ENCODE peak calls at places on chromosomes 12 and 14, in ten cellular contexts. One of them, this sample, is unnamed.
A peak's percentile ranks its signal among the peaks of the same experiment; 100 is the strongest.

GRCh38 chr12:1346126-1346525 is 248.3 kb downstream of the FBXL14 start:
- DNase-seq in memory B cell: no peak
- DNase-seq in NCI-H146: no peak
- DNase-seq in mesendoderm: no peak
- DNase-seq in activated CD4-positive, CD25-positive, alpha-beta regulatory T cell treated with anti-CD3 and anti-CD28 coated beads, Interleukin-2, amount 50 U/mL, for 16 hours: no peak
- DNase-seq in smooth muscle cell of the brain vasculature: no peak
- DNase-seq in sciatic nerve: no peak
- DNase-seq in lung: no peak
- DNase-seq in activated B cell treated with CpG ODN at 0.5 μM for 24 hours: no peak
- DNase-seq in ovary: no peak
- DNase-seq in this sample: no peak

GRCh38 chr14:100080206-100080605 is 15.0 kb downstream of the EVL start:
- DNase-seq in memory B cell: no peak
- DNase-seq in NCI-H146: no peak
- DNase-seq in mesendoderm: no peak
- DNase-seq in activated CD4-positive, CD25-positive, alpha-beta regulatory T cell treated with anti-CD3 and anti-CD28 coated beads, Interleukin-2, amount 50 U/mL, for 16 hours: no peak
- DNase-seq in smooth muscle cell of the brain vasculature: no peak
- DNase-seq in sciatic nerve: no peak
- DNase-seq in lung: no peak
- DNase-seq in activated B cell treated with CpG ODN at 0.5 μM for 24 hours: no peak
- DNase-seq in ovary: no peak
- DNase-seq in this sample: no peak

GRCh38 chr14:23057757-23058653 is 685 bp upstream of the CDH24 start:
- DNase-seq in memory B cell: peak; percentile 90
- DNase-seq in NCI-H146: no peak
- DNase-seq in mesendoderm: peak; percentile 95
- DNase-seq in activated CD4-positive, CD25-positive, alpha-beta regulatory T cell treated with anti-CD3 and anti-CD28 coated beads, Interleukin-2, amount 50 U/mL, for 16 hours: peak; percentile 69
- DNase-seq in smooth muscle cell of the brain vasculature: peak; percentile 63
- DNase-seq in sciatic nerve: peak; percentile 94
- DNase-seq in lung: peak; percentile 88
- DNase-seq in activated B cell treated with CpG ODN at 0.5 μM for 24 hours: peak; percentile 80
- DNase-seq in ovary: peak; percentile 92
- DNase-seq in this sample: peak; percentile 92

GRCh38 chr12:92141585-92142244 is 3.9 kb downstream of the BTG1 start:
- DNase-seq in memory B cell: no peak
- DNase-seq in NCI-H146: no peak
- DNase-seq in mesendoderm: no peak
- DNase-seq in activated CD4-positive, CD25-positive, alpha-beta regulatory T cell treated with anti-CD3 and anti-CD28 coated beads, Interleukin-2, amount 50 U/mL, for 16 hours: peak; percentile 18
- DNase-seq in smooth muscle cell of the brain vasculature: no peak
- DNase-seq in sciatic nerve: no peak
- DNase-seq in lung: no peak
- DNase-seq in activated B cell treated with CpG ODN at 0.5 μM for 24 hours: no peak
- DNase-seq in ovary: no peak
- DNase-seq in this sample: no peak

GRCh38 chr14:54440037-54440436 is 1.1 kb downstream of the CNIH1 start:
- DNase-seq in memory B cell: no peak
- DNase-seq in NCI-H146: no peak
- DNase-seq in mesendoderm: peak; percentile 19
- DNase-seq in activated CD4-positive, CD25-positive, alpha-beta regulatory T cell treated with anti-CD3 and anti-CD28 coated beads, Interleukin-2, amount 50 U/mL, for 16 hours: no peak
- DNase-seq in smooth muscle cell of the brain vasculature: no peak
- DNase-seq in sciatic nerve: no peak
- DNase-seq in lung: no peak
- DNase-seq in activated B cell treated with CpG ODN at 0.5 μM for 24 hours: no peak
- DNase-seq in ovary: no peak
- DNase-seq in this sample: no peak

GRCh38 chr14:37623552-37623951 is 28.1 kb downstream of the TTC6 start:
- DNase-seq in memory B cell: no peak
- DNase-seq in NCI-H146: no peak
- DNase-seq in mesendoderm: no peak
- DNase-seq in activated CD4-positive, CD25-positive, alpha-beta regulatory T cell treated with anti-CD3 and anti-CD28 coated beads, Interleukin-2, amount 50 U/mL, for 16 hours: no peak
- DNase-seq in smooth muscle cell of the brain vasculature: peak; percentile 57
- DNase-seq in sciatic nerve: no peak
- DNase-seq in lung: no peak
- DNase-seq in activated B cell treated with CpG ODN at 0.5 μM for 24 hours: no peak
- DNase-seq in ovary: no peak
- DNase-seq in this sample: no peak

GRCh38 chr14:100783630-100784321 is 42.1 kb upstream of the MEG3 start:
- DNase-seq in memory B cell: no peak
- DNase-seq in NCI-H146: peak; percentile 97
- DNase-seq in mesendoderm: no peak
- DNase-seq in activated CD4-positive, CD25-positive, alpha-beta regulatory T cell treated with anti-CD3 and anti-CD28 coated beads, Interleukin-2, amount 50 U/mL, for 16 hours: no peak
- DNase-seq in smooth muscle cell of the brain vasculature: no peak
- DNase-seq in sciatic nerve: peak; percentile 51
- DNase-seq in lung: no peak
- DNase-seq in activated B cell treated with CpG ODN at 0.5 μM for 24 hours: no peak
- DNase-seq in ovary: peak; percentile 24
- DNase-seq in this sample: peak; percentile 64

GRCh38 chr12:69475237-69475984 is 5.2 kb downstream of the FRS2 start:
- DNase-seq in memory B cell: no peak
- DNase-seq in NCI-H146: no peak
- DNase-seq in mesendoderm: no peak
- DNase-seq in activated CD4-positive, CD25-positive, alpha-beta regulatory T cell treated with anti-CD3 and anti-CD28 coated beads, Interleukin-2, amount 50 U/mL, for 16 hours: no peak
- DNase-seq in smooth muscle cell of the brain vasculature: no peak
- DNase-seq in sciatic nerve: no peak
- DNase-seq in lung: no peak
- DNase-seq in activated B cell treated with CpG ODN at 0.5 μM for 24 hours: no peak
- DNase-seq in ovary: no peak
- DNase-seq in this sample: peak; percentile 43

GRCh38 chr14:51394391-51394790 is 154.3 kb downstream of the TMX1 start:
- DNase-seq in memory B cell: no peak
- DNase-seq in NCI-H146: no peak
- DNase-seq in mesendoderm: no peak
- DNase-seq in activated CD4-positive, CD25-positive, alpha-beta regulatory T cell treated with anti-CD3 and anti-CD28 coated beads, Interleukin-2, amount 50 U/mL, for 16 hours: no peak
- DNase-seq in smooth muscle cell of the brain vasculature: no peak
- DNase-seq in sciatic nerve: no peak
- DNase-seq in lung: no peak
- DNase-seq in activated B cell treated with CpG ODN at 0.5 μM for 24 hours: no peak
- DNase-seq in ovary: no peak
- DNase-seq in this sample: no peak

This sample was measured in WERI-Rb-1.